ENCODE peak calls at places on chromosomes 2 and 18, in eight cellular contexts. D is caudate nucleus; C is ovary; R is COLO829; G is activated T-cell treated with anti-CD3 and anti-CD28 coated beads, Interleukin-2, amount 50 U/mL, for 24 hours; B is foreskin fibroblast; A is activated naive CD8-positive, alpha-beta T cell treated with anti-CD3 and anti-CD28 coated beads, Interleukin-2, amount 10 ng/mL, durations not matched to agents 7 days and 5 days; O is lower lobe of right lung. S is an unnamed sample.

GRCh38 chr2:233857511-233858118 is 3.3 kb upstream of the HJURP start:
- DNase-seq in D (no peak), C (no peak), R (peak), G (peak), B (no peak), A (peak), O (peak), S (peak)

GRCh38 chr2:233013650-233014049 is 594 bp upstream of the NGEF start:
- DNase-seq in D (no peak), C (no peak), R (no peak), G (no peak), B (no peak), A (no peak), O (no peak), S (no peak)

GRCh38 chr2:238615187-238615586 is 188.5 kb downstream of the ASB1 start:
- DNase-seq in D (no peak), C (no peak), R (no peak), G (no peak), B (no peak), A (no peak), O (no peak), S (no peak)

GRCh38 chr18:61608306-61608705 is 275.1 kb downstream of the CDH20 start:
- DNase-seq in D (no peak), C (no peak), R (no peak), G (no peak), B (no peak), A (no peak), O (no peak), S (no peak)

GRCh38 chr2:19746611-19747309 is 155.0 kb downstream of the TTC32 start:
- DNase-seq in D (no peak), C (no peak), R (no peak), G (no peak), B (peak), A (no peak), O (no peak), S (no peak)

GRCh38 chr2:1681017-1681318 is 63.3 kb downstream of the PXDN start:
- DNase-seq in D (no peak), C (no peak), R (no peak), G (no peak), B (no peak), A (no peak), O (no peak), S (no peak)

GRCh38 chr2:214604861-214605260 is 194.0 kb downstream of the VWC2L start:
- DNase-seq in D (no peak), C (no peak), R (no peak), G (no peak), B (no peak), A (no peak), O (no peak), S (no peak)

GRCh38 chr2:37847792-37848191 is 77.3 kb upstream of the RMDN2 start:
- DNase-seq in D (no peak), C (no peak), R (no peak), G (no peak), B (no peak), A (no peak), O (no peak), S (no peak)

GRCh38 chr2:181658444-181658843 is 1.5 kb upstream of the CERKL start:
- DNase-seq in D (no peak), C (no peak), R (no peak), G (no peak), B (no peak), A (no peak), O (no peak), S (no peak)

GRCh38 chr2:134669731-134670669 is 48.8 kb downstream of the TMEM163 start:
- DNase-seq in D (no peak), C (peak), R (no peak), G (peak), B (no peak), A (peak), O (peak), S (peak)

GRCh38 chr2:126115975-126116374 is 540.0 kb upstream of the GYPC start:
- DNase-seq in D (no peak), C (no peak), R (no peak), G (no peak), B (no peak), A (no peak), O (no peak), S (no peak)

GRCh38 chr2:63792523-63792922 is 49.2 kb upstream of the UGP2 start:
- DNase-seq in D (no peak), C (no peak), R (peak), G (no peak), B (peak), A (no peak), O (no peak), S (no peak)

GRCh38 chr2:112877423-112877822 is 33.5 kb upstream of the IL37 start:
- DNase-seq in D (no peak), C (no peak), R (no peak), G (no peak), B (peak), A (no peak), O (no peak), S (no peak)

GRCh38 chr2:230691005-230691647 is 21.5 kb upstream of the CAB39 start:
- DNase-seq in D (no peak), C (no peak), R (no peak), G (no peak), B (peak), A (no peak), O (no peak), S (no peak)

GRCh38 chr2:6352906-6353515 is 512.7 kb downstream of the CMPK2 start:
- DNase-seq in D (peak), C (no peak), R (peak), G (no peak), B (peak), A (no peak), O (peak), S (no peak)

GRCh38 chr2:11933854-11934253 is 187.4 kb downstream of the LPIN1 start:
- DNase-seq in D (no peak), C (no peak), R (no peak), G (no peak), B (no peak), A (no peak), O (no peak), S (no peak)

GRCh38 chr2:1588994-1589611 is 155.2 kb downstream of the PXDN start:
- DNase-seq in D (no peak), C (no peak), R (no peak), G (no peak), B (no peak), A (no peak), O (peak), S (peak)

GRCh38 chr2:172888704-172889103 is 153.1 kb downstream of the RAPGEF4 start:
- DNase-seq in D (no peak), C (no peak), R (no peak), G (no peak), B (no peak), A (no peak), O (no peak), S (no peak)

GRCh38 chr2:219129589-219129988 is 31.0 kb downstream of the NHEJ1 start:
- DNase-seq in D (no peak), C (no peak), R (no peak), G (no peak), B (no peak), A (no peak), O (no peak), S (no peak)

GRCh38 chr2:118645891-118646290 is 201.6 kb downstream of the EN1 start:
- DNase-seq in D (no peak), C (no peak), R (no peak), G (no peak), B (no peak), A (no peak), O (no peak), S (no peak)

GRCh38 chr2:164015328-164016123 is 279.7 kb upstream of the FIGN start:
- DNase-seq in D (no peak), C (no peak), R (no peak), G (no peak), B (no peak), A (no peak), O (no peak), S (no peak)

GRCh38 chr18:12030667-12031066 is 49.4 kb downstream of the IMPA2 start:
- DNase-seq in D (no peak), C (no peak), R (no peak), G (no peak), B (no peak), A (no peak), O (no peak), S (no peak)

GRCh38 chr2:43462866-43463641 is 132.8 kb downstream of the THADA start:
- DNase-seq in D (no peak), C (no peak), R (no peak), G (no peak), B (no peak), A (no peak), O (no peak), S (no peak)

GRCh38 chr18:48663931-48664847 is 125.4 kb downstream of the CTIF start:
- DNase-seq in D (peak), C (peak), R (peak), G (peak), B (peak), A (peak), O (peak), S (peak)

GRCh38 chr2:28160986-28161425 is 231.7 kb upstream of the FOSL2 start:
- DNase-seq in D (no peak), C (no peak), R (peak), G (no peak), B (peak), A (no peak), O (no peak), S (no peak)